ENCODE peak calls at places on chromosomes 2 and 18, in four cellular contexts. One of them, this sample, is unnamed. For H3K27me3 and H3K9me3, the result is how much of the 10 kb centered on the place peaks cover.

GRCh38 chr18:24801011-24801410 is 340.6 kb downstream of the HRH4 start:
- DNase-seq in heart left ventricle: no peak
- DNase-seq in CD8-positive, alpha-beta T cell: no peak
- DNase-seq in cardiac muscle cell: no peak
- DNase-seq in this sample: no peak

GRCh38 chr18:906416-907170 is 1.9 kb downstream of the ADCYAP1 start:
- DNase-seq in heart left ventricle: no peak
- DNase-seq in CD8-positive, alpha-beta T cell: no peak
- DNase-seq in cardiac muscle cell: no peak
- DNase-seq in this sample: no peak

GRCh38 chr2:105183555-105184323 is 57.8 kb upstream of the GPR45 start:
- DNase-seq in heart left ventricle: no peak
- DNase-seq in CD8-positive, alpha-beta T cell: no peak
- DNase-seq in cardiac muscle cell: no peak
- DNase-seq in this sample: no peak

GRCh38 chr18:9612215-9612830 is 2.0 kb downstream of the PPP4R1 start:
- DNase-seq in heart left ventricle: peak
- DNase-seq in CD8-positive, alpha-beta T cell: peak
- DNase-seq in cardiac muscle cell: peak
- DNase-seq in this sample: peak

GRCh38 chr2:59223737-59224136 is 982.6 kb upstream of the FANCL start:
- DNase-seq in heart left ventricle: peak
- DNase-seq in CD8-positive, alpha-beta T cell: no peak
- DNase-seq in cardiac muscle cell: no peak
- DNase-seq in this sample: no peak

GRCh38 chr18:36672437-36673344 is 156.1 kb downstream of the TPGS2 start:
- DNase-seq in heart left ventricle: no peak
- DNase-seq in CD8-positive, alpha-beta T cell: no peak
- DNase-seq in cardiac muscle cell: peak
- DNase-seq in this sample: no peak

GRCh38 chr2:236623816-236624215 is 54.2 kb downstream of the ACKR3 start:
- DNase-seq in heart left ventricle: no peak
- DNase-seq in CD8-positive, alpha-beta T cell: no peak
- DNase-seq in cardiac muscle cell: no peak
- DNase-seq in this sample: no peak

GRCh38 chr2:81481242-81481993 is 1176.9 kb upstream of the LRRTM1 start:
- DNase-seq in heart left ventricle: no peak
- DNase-seq in CD8-positive, alpha-beta T cell: no peak
- DNase-seq in cardiac muscle cell: peak
- DNase-seq in this sample: no peak

GRCh38 chr2:109112-109809 is 63.0 kb upstream of the FAM110C start:
- DNase-seq in heart left ventricle: no peak
- DNase-seq in CD8-positive, alpha-beta T cell: no peak
- DNase-seq in cardiac muscle cell: no peak
- DNase-seq in this sample: no peak

GRCh38 chr18:59787998-59788875 is 91.0 kb upstream of the CCBE1 start:
- DNase-seq in heart left ventricle: no peak
- DNase-seq in CD8-positive, alpha-beta T cell: no peak
- DNase-seq in cardiac muscle cell: peak
- DNase-seq in this sample: peak

GRCh38 chr2:133324150-133324561 is 244.1 kb downstream of the NCKAP5 start:
- DNase-seq in heart left ventricle: no peak
- DNase-seq in CD8-positive, alpha-beta T cell: no peak
- DNase-seq in cardiac muscle cell: peak
- DNase-seq in this sample: peak

GRCh38 chr2:73172963-73173362 is 29.4 kb upstream of the NOTO start:
- DNase-seq in heart left ventricle: no peak
- DNase-seq in CD8-positive, alpha-beta T cell: no peak
- DNase-seq in cardiac muscle cell: peak
- DNase-seq in this sample: no peak

GRCh38 chr18:22900558-22901183 is 32.5 kb upstream of the RBBP8 start:
- DNase-seq in heart left ventricle: peak
- DNase-seq in CD8-positive, alpha-beta T cell: no peak
- DNase-seq in cardiac muscle cell: peak
- DNase-seq in this sample: peak

GRCh38 chr2:41597672-41598071 is 450.1 kb upstream of the PKDCC start:
- DNase-seq in heart left ventricle: no peak
- DNase-seq in CD8-positive, alpha-beta T cell: no peak
- DNase-seq in cardiac muscle cell: no peak
- DNase-seq in this sample: no peak

GRCh38 chr18:31064130-31064529 is 21.6 kb upstream of the DSC3 start:
- DNase-seq in heart left ventricle: no peak
- DNase-seq in CD8-positive, alpha-beta T cell: no peak
- DNase-seq in cardiac muscle cell: no peak
- DNase-seq in this sample: no peak

GRCh38 chr2:101958071-101958470 is 33.7 kb upstream of the IL1R2 start:
- DNase-seq in heart left ventricle: no peak
- DNase-seq in CD8-positive, alpha-beta T cell: no peak
- DNase-seq in cardiac muscle cell: peak
- DNase-seq in this sample: no peak

GRCh38 chr18:37450434-37451133 is 115.0 kb downstream of the CELF4 start:
- DNase-seq in heart left ventricle: peak
- DNase-seq in CD8-positive, alpha-beta T cell: no peak
- DNase-seq in cardiac muscle cell: peak
- DNase-seq in this sample: no peak

GRCh38 chr2:88187038-88187676 is 17.0 kb downstream of the THNSL2 start:
- DNase-seq in heart left ventricle: peak
- DNase-seq in CD8-positive, alpha-beta T cell: no peak
- DNase-seq in cardiac muscle cell: peak
- DNase-seq in this sample: peak

GRCh38 chr2:196077821-196078220 is 9.2 kb upstream of the DNAH7 start:
- DNase-seq in heart left ventricle: no peak
- DNase-seq in CD8-positive, alpha-beta T cell: no peak
- DNase-seq in cardiac muscle cell: no peak
- DNase-seq in this sample: peak

GRCh38 chr2:43676322-43677050 is at the start of gene C1GALT1C1L:
- DNase-seq in heart left ventricle: peak
- DNase-seq in CD8-positive, alpha-beta T cell: peak
- DNase-seq in cardiac muscle cell: peak
- DNase-seq in this sample: peak

GRCh38 chr2:202184557-202184956 is 53.8 kb downstream of the SUMO1 start:
- DNase-seq in heart left ventricle: no peak
- DNase-seq in CD8-positive, alpha-beta T cell: no peak
- DNase-seq in cardiac muscle cell: no peak
- DNase-seq in this sample: no peak

GRCh38 chr2:73685770-73686438 is 43.7 kb upstream of the NAT8 start:
- DNase-seq in heart left ventricle: no peak
- DNase-seq in CD8-positive, alpha-beta T cell: no peak
- DNase-seq in cardiac muscle cell: no peak
- DNase-seq in this sample: no peak

GRCh38 chr2:68466361-68466777 is 725 bp downstream of the FBXO48 start:
- DNase-seq in heart left ventricle: no peak
- DNase-seq in CD8-positive, alpha-beta T cell: peak
- DNase-seq in cardiac muscle cell: peak
- DNase-seq in this sample: peak

GRCh38 chr18:68262697-68263293 is 452.1 kb downstream of the TMX3 start:
- DNase-seq in heart left ventricle: no peak
- DNase-seq in CD8-positive, alpha-beta T cell: no peak
- DNase-seq in cardiac muscle cell: peak
- DNase-seq in this sample: no peak

GRCh38 chr2:197135806-197136205 is 174.8 kb downstream of the ANKRD44 start:
- DNase-seq in heart left ventricle: no peak
- DNase-seq in CD8-positive, alpha-beta T cell: no peak
- DNase-seq in cardiac muscle cell: no peak
- DNase-seq in this sample: no peak

GRCh38 chr18:3604626-3605408 is 154.8 kb downstream of the TGIF1 start:
- DNase-seq in heart left ventricle: no peak
- DNase-seq in CD8-positive, alpha-beta T cell: no peak
- DNase-seq in cardiac muscle cell: peak
- DNase-seq in this sample: no peak

DNA sequence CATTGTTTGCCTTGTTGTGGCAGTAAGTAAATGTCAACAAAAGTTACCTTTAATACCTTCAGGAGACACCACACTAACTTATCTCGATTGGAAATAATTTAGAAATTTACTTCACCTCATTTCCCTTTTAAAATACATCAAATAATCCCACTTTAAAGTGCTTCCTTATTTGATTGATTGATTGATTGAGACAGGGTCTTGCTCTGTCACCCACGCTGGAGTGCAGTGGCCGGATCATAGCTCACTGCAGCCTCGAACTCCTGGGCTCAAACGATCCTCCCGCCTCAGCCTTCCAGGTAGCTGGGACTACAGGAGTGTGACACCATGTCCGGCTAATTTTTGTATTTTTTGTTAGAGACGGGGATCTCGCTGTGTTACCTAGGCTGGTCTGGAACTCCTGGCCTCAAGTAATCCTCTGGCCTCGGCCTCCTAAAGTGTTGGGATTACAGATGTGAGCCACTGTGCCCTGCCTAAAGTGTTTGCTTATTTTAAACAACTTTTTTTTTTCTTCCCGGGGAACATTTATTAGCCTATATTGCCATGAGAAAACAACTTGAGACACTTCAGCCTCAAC is 12.0 kb upstream of the PAX3 start:
- DNase-seq in heart left ventricle: no peak
- DNase-seq in CD8-positive, alpha-beta T cell: no peak
- DNase-seq in cardiac muscle cell: no peak
- DNase-seq in this sample: no peak
- H3K27me3 ChIP-seq in heart left ventricle: half or more
- H3K27me3 ChIP-seq in CD8-positive, alpha-beta T cell: under half
- H3K27me3 ChIP-seq in cardiac muscle cell: half or more
- H3K27me3 ChIP-seq in this sample: under half

GRCh38 chr2:26144031-26144430 is 28.9 kb upstream of the GAREM2 start:
- DNase-seq in heart left ventricle: no peak
- DNase-seq in CD8-positive, alpha-beta T cell: no peak
- DNase-seq in cardiac muscle cell: no peak
- DNase-seq in this sample: no peak

GRCh38 chr2:26148501-26148900 is 24.4 kb upstream of the GAREM2 start:
- DNase-seq in heart left ventricle: no peak
- DNase-seq in CD8-positive, alpha-beta T cell: no peak
- DNase-seq in cardiac muscle cell: peak
- DNase-seq in this sample: no peak

GRCh38 chr2:26150243-26150642 is 22.6 kb upstream of the GAREM2 start:
- DNase-seq in heart left ventricle: no peak
- DNase-seq in CD8-positive, alpha-beta T cell: no peak
- DNase-seq in cardiac muscle cell: no peak
- DNase-seq in this sample: no peak

GRCh38 chr2:26141145-26141769 is 31.6 kb upstream of the GAREM2 start:
- DNase-seq in heart left ventricle: no peak
- DNase-seq in CD8-positive, alpha-beta T cell: no peak
- DNase-seq in cardiac muscle cell: no peak
- DNase-seq in this sample: no peak

GRCh38 chr2:26144953-26145680 is 27.8 kb upstream of the GAREM2 start:
- DNase-seq in heart left ventricle: peak
- DNase-seq in CD8-positive, alpha-beta T cell: peak
- DNase-seq in cardiac muscle cell: peak
- DNase-seq in this sample: peak
- H3K4me3 ChIP-seq in heart left ventricle: no peak
- H3K4me3 ChIP-seq in CD8-positive, alpha-beta T cell: no peak
- H3K4me3 ChIP-seq in cardiac muscle cell: no peak
- H3K4me3 ChIP-seq in this sample: no peak

GRCh38 chr2:39361511-39361910 is 75.6 kb downstream of the MAP4K3 start:
- DNase-seq in heart left ventricle: no peak
- DNase-seq in CD8-positive, alpha-beta T cell: no peak
- DNase-seq in cardiac muscle cell: no peak
- DNase-seq in this sample: no peak
- H3K9me3 ChIP-seq in heart left ventricle: under half
- H3K9me3 ChIP-seq in CD8-positive, alpha-beta T cell: under half
- H3K9me3 ChIP-seq in cardiac muscle cell: under half
- H3K9me3 ChIP-seq in this sample: under half

DNA sequence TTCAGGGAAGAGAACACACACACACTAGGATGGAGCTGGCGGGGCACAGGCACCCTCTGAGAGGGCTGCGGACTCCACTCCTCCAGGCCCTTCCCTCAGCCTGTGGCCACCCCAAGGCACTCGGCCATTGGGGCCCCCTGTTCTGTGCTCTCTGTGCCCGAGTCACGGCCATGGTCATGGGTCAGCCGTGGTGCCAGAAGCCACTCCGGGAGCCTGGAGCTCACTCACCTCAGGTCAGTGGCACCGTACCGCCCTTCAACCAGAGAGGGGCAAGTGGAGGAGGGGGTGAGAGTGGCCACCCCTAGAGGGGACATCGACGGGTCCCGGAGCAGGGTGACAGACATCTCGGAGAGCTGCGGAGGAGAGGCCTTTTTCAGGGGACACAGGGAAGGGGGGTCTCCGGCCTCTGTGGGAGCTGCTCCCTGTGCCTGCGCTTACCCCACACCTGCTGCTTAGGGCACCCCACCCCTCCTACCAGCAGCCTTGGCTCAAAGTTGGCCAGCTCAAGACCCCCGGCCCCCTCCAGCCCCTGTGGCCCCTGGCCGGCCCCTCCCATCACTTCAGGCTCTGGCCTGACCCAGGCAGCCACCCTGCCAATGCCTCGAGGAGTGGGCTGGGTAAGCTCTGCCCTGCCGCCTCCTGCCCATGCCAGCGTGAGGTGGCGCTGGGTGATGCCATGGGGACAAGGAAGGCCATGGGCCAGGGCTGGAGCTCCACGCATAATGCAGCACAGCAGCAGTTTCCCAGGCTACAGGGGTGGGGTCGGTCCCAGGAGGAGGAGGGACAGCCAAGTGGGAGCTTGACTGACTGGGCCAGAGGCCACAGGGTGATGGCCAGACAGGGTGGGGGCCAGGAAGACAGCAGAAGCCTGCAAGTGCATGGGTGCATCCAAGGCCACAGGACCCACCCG is 29.3 kb downstream of the AQP12A start:
- DNase-seq in heart left ventricle: no peak
- DNase-seq in CD8-positive, alpha-beta T cell: no peak
- DNase-seq in cardiac muscle cell: no peak
- DNase-seq in this sample: no peak
- H3K27me3 ChIP-seq in heart left ventricle: under half
- H3K27me3 ChIP-seq in CD8-positive, alpha-beta T cell: under half
- H3K27me3 ChIP-seq in cardiac muscle cell: under half
- H3K27me3 ChIP-seq in this sample: under half